ENCODE peak calls at places on chromosomes 2 and 18, in four cellular contexts. One of them, this sample, is unnamed.

GRCh38 chr2:127589876-127590275 is 54.4 kb downstream of the MYO7B start:
- DNase-seq in GM12878: no peak
- DNase-seq in HepG2: no peak
- DNase-seq in H1: no peak
- DNase-seq in this sample: no peak

GRCh38 chr2:62197609-62198236 is 1.8 kb downstream of the B3GNT2 start:
- DNase-seq in GM12878: no peak
- DNase-seq in HepG2: no peak
- DNase-seq in H1: no peak
- DNase-seq in this sample: peak

GRCh38 chr2:200330351-200331120 is 24.0 kb downstream of the SPATS2L start:
- DNase-seq in GM12878: no peak
- DNase-seq in HepG2: no peak
- DNase-seq in H1: no peak
- DNase-seq in this sample: no peak

GRCh38 chr2:105769504-105769903 is 24.8 kb downstream of the NCK2 start:
- DNase-seq in GM12878: no peak
- DNase-seq in HepG2: no peak
- DNase-seq in H1: no peak
- DNase-seq in this sample: no peak

GRCh38 chr2:159506764-159507406 is 109.5 kb downstream of the BAZ2B start:
- DNase-seq in GM12878: no peak
- DNase-seq in HepG2: no peak
- DNase-seq in H1: no peak
- DNase-seq in this sample: no peak

GRCh38 chr2:216792222-216793001 is 67.5 kb downstream of the TNP1 start:
- DNase-seq in GM12878: no peak
- DNase-seq in HepG2: no peak
- DNase-seq in H1: no peak
- DNase-seq in this sample: no peak

GRCh38 chr2:28360742-28361293 is 31.8 kb upstream of the FOSL2 start:
- DNase-seq in GM12878: no peak
- DNase-seq in HepG2: no peak
- DNase-seq in H1: no peak
- DNase-seq in this sample: no peak

GRCh38 chr2:238567996-238568395 is 141.3 kb downstream of the ASB1 start:
- DNase-seq in GM12878: no peak
- DNase-seq in HepG2: no peak
- DNase-seq in H1: no peak
- DNase-seq in this sample: no peak

GRCh38 chr2:142020368-142020767 is 110.4 kb downstream of the LRP1B start:
- DNase-seq in GM12878: no peak
- DNase-seq in HepG2: no peak
- DNase-seq in H1: no peak
- DNase-seq in this sample: no peak

GRCh38 chr2:124025896-124026295 is 809 bp downstream of the CNTNAP5 start:
- DNase-seq in GM12878: no peak
- DNase-seq in HepG2: no peak
- DNase-seq in H1: no peak
- DNase-seq in this sample: no peak

GRCh38 chr18:58392336-58393000 is 236.4 kb downstream of the ALPK2 start:
- DNase-seq in GM12878: no peak
- DNase-seq in HepG2: no peak
- DNase-seq in H1: no peak
- DNase-seq in this sample: peak

GRCh38 chr2:127635380-127636237 is 10.3 kb upstream of the GPR17 start:
- DNase-seq in GM12878: no peak
- DNase-seq in HepG2: no peak
- DNase-seq in H1: no peak
- DNase-seq in this sample: no peak

GRCh38 chr2:5528741-5529140 is 163.4 kb upstream of the SOX11 start:
- DNase-seq in GM12878: no peak
- DNase-seq in HepG2: no peak
- DNase-seq in H1: no peak
- DNase-seq in this sample: no peak

GRCh38 chr2:233428008-233428407 is 73.7 kb downstream of the DGKD start:
- DNase-seq in GM12878: no peak
- DNase-seq in HepG2: no peak
- DNase-seq in H1: no peak
- DNase-seq in this sample: no peak

GRCh38 chr2:196959291-196959690 is 32.8 kb upstream of the PGAP1 start:
- DNase-seq in GM12878: no peak
- DNase-seq in HepG2: no peak
- DNase-seq in H1: no peak
- DNase-seq in this sample: no peak

GRCh38 chr2:225996477-225996858 is 597.0 kb downstream of the NYAP2 start:
- DNase-seq in GM12878: no peak
- DNase-seq in HepG2: no peak
- DNase-seq in H1: no peak
- DNase-seq in this sample: no peak

GRCh38 chr18:56286775-56287174 is 351.6 kb downstream of the TXNL1 start:
- DNase-seq in GM12878: no peak
- DNase-seq in HepG2: no peak
- DNase-seq in H1: no peak
- DNase-seq in this sample: no peak

GRCh38 chr18:42268793-42269192 is 313.8 kb downstream of the PIK3C3 start:
- DNase-seq in GM12878: no peak
- DNase-seq in HepG2: no peak
- DNase-seq in H1: no peak
- DNase-seq in this sample: no peak

GRCh38 chr2:219079417-219079816 is 18.7 kb upstream of the IHH start:
- DNase-seq in GM12878: no peak
- DNase-seq in HepG2: no peak
- DNase-seq in H1: no peak
- DNase-seq in this sample: no peak

GRCh38 chr2:129863350-129863749 is 116.1 kb upstream of the RAB6C start:
- DNase-seq in GM12878: no peak
- DNase-seq in HepG2: no peak
- DNase-seq in H1: no peak
- DNase-seq in this sample: no peak

GRCh38 chr2:70089220-70089945 is 2.1 kb downstream of the PCBP1 start:
- DNase-seq in GM12878: no peak
- DNase-seq in HepG2: peak
- DNase-seq in H1: no peak
- DNase-seq in this sample: no peak

GRCh38 chr2:72116081-72116533 is 31.6 kb downstream of the CYP26B1 start:
- DNase-seq in GM12878: no peak
- DNase-seq in HepG2: no peak
- DNase-seq in H1: no peak
- DNase-seq in this sample: no peak

GRCh38 chr18:28684746-28685145 is 507.8 kb upstream of the CDH2 start:
- DNase-seq in GM12878: no peak
- DNase-seq in HepG2: no peak
- DNase-seq in H1: no peak
- DNase-seq in this sample: no peak

GRCh38 chr2:221263572-221263971 is 308.5 kb downstream of the EPHA4 start:
- DNase-seq in GM12878: no peak
- DNase-seq in HepG2: no peak
- DNase-seq in H1: no peak
- DNase-seq in this sample: no peak

GRCh38 chr2:9408641-9409151 is 14.6 kb downstream of the ITGB1BP1 start:
- DNase-seq in GM12878: no peak
- DNase-seq in HepG2: no peak
- DNase-seq in H1: no peak
- DNase-seq in this sample: no peak

GRCh38 chr2:96547751-96548161 is 11.2 kb downstream of the ARID5A start:
- DNase-seq in GM12878: no peak
- DNase-seq in HepG2: no peak
- DNase-seq in H1: no peak
- DNase-seq in this sample: no peak

GRCh38 chr18:46917808-46918600 is 602 bp downstream of the KATNAL2 start:
- DNase-seq in GM12878: no peak
- DNase-seq in HepG2: no peak
- DNase-seq in H1: peak
- DNase-seq in this sample: peak

GRCh38 chr2:136253288-136254004 is 135.5 kb upstream of the CXCR4 start:
- DNase-seq in GM12878: no peak
- DNase-seq in HepG2: no peak
- DNase-seq in H1: no peak
- DNase-seq in this sample: no peak

GRCh38 chr2:131105950-131106801 is 1.0 kb downstream of the PLEKHB2 start:
- DNase-seq in GM12878: peak
- DNase-seq in HepG2: peak
- DNase-seq in H1: no peak
- DNase-seq in this sample: no peak

GRCh38 chr2:17638181-17638743 is 97.8 kb downstream of the VSNL1 start:
- DNase-seq in GM12878: no peak
- DNase-seq in HepG2: no peak
- DNase-seq in H1: no peak
- DNase-seq in this sample: no peak

GRCh38 chr2:17643031-17643615 is 102.6 kb downstream of the VSNL1 start:
- DNase-seq in GM12878: no peak
- DNase-seq in HepG2: peak
- DNase-seq in H1: no peak
- DNase-seq in this sample: peak

GRCh38 chr2:17635007-17635406 is 94.5 kb downstream of the VSNL1 start:
- DNase-seq in GM12878: no peak
- DNase-seq in HepG2: no peak
- DNase-seq in H1: no peak
- DNase-seq in this sample: no peak

DNA sequence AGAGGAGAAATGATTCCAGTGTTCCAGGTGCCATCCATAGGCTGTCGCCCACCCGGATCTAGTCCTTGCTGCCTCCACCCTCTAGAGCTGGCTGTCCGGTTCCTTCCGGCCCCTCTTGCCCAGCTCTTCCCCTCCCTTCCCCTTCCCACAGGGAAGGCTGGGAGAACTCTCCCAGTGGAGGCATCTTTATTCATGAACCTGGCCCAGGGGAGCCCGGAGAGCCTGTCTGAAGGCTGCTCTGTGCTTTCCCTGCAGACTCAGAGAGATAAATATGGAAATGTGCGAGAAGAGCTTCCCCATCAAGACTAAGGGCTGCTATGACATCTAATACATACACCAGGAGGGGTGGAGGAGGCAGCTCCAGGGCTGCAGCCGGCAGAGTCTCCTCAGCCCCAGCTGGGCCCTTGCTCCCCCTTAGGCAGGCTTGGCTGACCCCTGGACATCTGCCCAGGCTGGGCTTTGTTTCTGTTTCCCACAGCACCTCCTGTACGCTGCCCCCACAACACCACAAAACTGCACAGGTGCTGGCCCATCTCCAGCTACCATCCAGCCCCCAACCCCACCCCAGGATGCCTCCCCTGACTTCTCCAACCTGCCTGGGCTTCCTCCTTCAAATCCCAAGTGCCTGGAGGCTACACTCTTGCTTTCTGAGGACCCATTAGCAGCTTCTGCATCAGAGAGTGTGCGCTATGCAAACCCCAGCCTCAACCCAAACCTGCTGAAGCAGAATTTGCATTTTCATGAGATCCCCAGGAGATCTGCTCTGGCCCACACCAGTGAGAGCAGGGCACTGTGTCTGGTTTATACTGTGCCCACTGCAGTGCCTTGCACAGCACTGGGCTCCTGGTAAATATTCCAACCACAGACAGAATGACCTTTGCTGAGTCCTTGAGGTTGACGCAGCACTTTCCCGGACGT is 96.8 kb downstream of the VSNL1 start:
- DNase-seq in GM12878: no peak
- DNase-seq in HepG2: no peak
- DNase-seq in H1: no peak
- DNase-seq in this sample: no peak
- TF ChIP-seq SUZ12 in GM12878: no peak
- TF ChIP-seq SUZ12 in HepG2: no peak
- TF ChIP-seq SUZ12 in H1: no peak
- TF ChIP-seq SUZ12 in this sample: no peak

GRCh38 chr2:112597537-112598322 is 13.3 kb downstream of the CHCHD5 start:
- DNase-seq in GM12878: no peak
- DNase-seq in HepG2: no peak
- DNase-seq in H1: no peak
- DNase-seq in this sample: no peak
- TF ChIP-seq YY1 in GM12878: no peak
- TF ChIP-seq YY1 in HepG2: no peak
- TF ChIP-seq YY1 in H1: no peak
- TF ChIP-seq YY1 in this sample: no peak

GRCh38 chr2:160977376-160977775 is 182.9 kb upstream of the TANK start:
- DNase-seq in GM12878: no peak
- DNase-seq in HepG2: no peak
- DNase-seq in H1: no peak
- DNase-seq in this sample: no peak
- TF ChIP-seq SUZ12 in GM12878: no peak
- TF ChIP-seq SUZ12 in HepG2: no peak
- TF ChIP-seq SUZ12 in H1: no peak
- TF ChIP-seq SUZ12 in this sample: no peak

GRCh38 chr2:21944536-21944935 is 820.8 kb downstream of the TDRD15 start:
- DNase-seq in GM12878: no peak
- DNase-seq in HepG2: no peak
- DNase-seq in H1: no peak
- DNase-seq in this sample: no peak
- TF ChIP-seq YY1 in GM12878: no peak
- TF ChIP-seq YY1 in HepG2: no peak
- TF ChIP-seq YY1 in H1: no peak
- TF ChIP-seq YY1 in this sample: no peak

GRCh38 chr2:383888-384287 is 96.0 kb upstream of the ALKAL2 start:
- DNase-seq in GM12878: no peak
- DNase-seq in HepG2: no peak
- DNase-seq in H1: no peak
- DNase-seq in this sample: no peak

GRCh38 chr2:381181-381580 is 93.3 kb upstream of the ALKAL2 start:
- DNase-seq in GM12878: no peak
- DNase-seq in HepG2: no peak
- DNase-seq in H1: no peak
- DNase-seq in this sample: no peak

GRCh38 chr2:381919-382833 is 94.3 kb upstream of the ALKAL2 start:
- DNase-seq in GM12878: no peak
- DNase-seq in HepG2: no peak
- DNase-seq in H1: no peak
- DNase-seq in this sample: no peak

GRCh38 chr2:385061-385460 is 97.2 kb upstream of the ALKAL2 start:
- DNase-seq in GM12878: no peak
- DNase-seq in HepG2: no peak
- DNase-seq in H1: no peak
- DNase-seq in this sample: no peak

GRCh38 chr2:383173-383572 is 95.3 kb upstream of the ALKAL2 start:
- DNase-seq in GM12878: no peak
- DNase-seq in HepG2: no peak
- DNase-seq in H1: no peak
- DNase-seq in this sample: no peak
- TF ChIP-seq SUZ12 in GM12878: no peak
- TF ChIP-seq SUZ12 in HepG2: no peak
- TF ChIP-seq SUZ12 in H1: no peak
- TF ChIP-seq SUZ12 in this sample: no peak

GRCh38 chr2:48435909-48436308 is 94.0 kb upstream of the STON1 start:
- DNase-seq in GM12878: no peak
- DNase-seq in HepG2: no peak
- DNase-seq in H1: no peak
- DNase-seq in this sample: no peak
- TF ChIP-seq YY1 in GM12878: no peak
- TF ChIP-seq YY1 in HepG2: no peak
- TF ChIP-seq YY1 in H1: no peak
- TF ChIP-seq YY1 in this sample: no peak

GRCh38 chr2:183248866-183249567 is 124.8 kb downstream of the NUP35 start:
- DNase-seq in GM12878: no peak
- DNase-seq in HepG2: peak
- DNase-seq in H1: no peak
- DNase-seq in this sample: peak
- TF ChIP-seq SUZ12 in GM12878: no peak
- TF ChIP-seq SUZ12 in HepG2: no peak
- TF ChIP-seq SUZ12 in H1: no peak
- TF ChIP-seq SUZ12 in this sample: no peak